ENCODE peak calls at places on chromosome 17, in six cellular contexts. F, Z, O, C, B and J are unnamed samples.

GRCh38 chr17:37067555-37068111 is 118.9 kb downstream of the AATF start:
- DNase-seq in O (no peak), C (no peak), F (no peak), Z (peak), B (peak), J (no peak)

GRCh38 chr17:27294689-27295630 is 1.0 kb downstream of the WSB1 start:
- DNase-seq in C (peak), F (peak), B (no peak), Z (peak), O (peak), J (peak)

GRCh38 chr17:9371019-9371418 is 204.6 kb downstream of the STX8 start:
- DNase-seq in Z (peak), B (no peak), F (no peak), O (no peak), C (no peak), J (no peak)

GRCh38 chr17:42900460-42901331 is at the start of gene G6PC1:
- DNase-seq in F (no peak), Z (no peak), B (no peak), O (no peak), C (no peak), J (no peak)

GRCh38 chr17:40582328-40582901 is 17.1 kb upstream of the CCR7 start:
- DNase-seq in Z (no peak), B (peak), F (no peak), O (no peak), C (no peak), J (peak)

GRCh38 chr17:17694229-17695081 is 13.2 kb downstream of the RAI1 start:
- DNase-seq in Z (peak), B (peak), O (peak), C (peak), F (peak), J (peak)

GRCh38 chr17:49703557-49704277 is 4.0 kb downstream of the SLC35B1 start:
- DNase-seq in B (no peak), F (no peak), O (no peak), Z (peak), C (peak), J (peak)

GRCh38 chr17:45425125-45425983 is 7.3 kb downstream of the ARHGAP27 start:
- DNase-seq in C (peak), O (no peak), B (peak), Z (peak), F (no peak), J (peak)

GRCh38 chr17:1484586-1485310 is 7.7 kb downstream of the MYO1C start:
- DNase-seq in C (peak), O (no peak), B (peak), F (no peak), Z (peak), J (peak)

GRCh38 chr17:38454528-38454927 is 26.3 kb downstream of the ARHGAP23 start:
- DNase-seq in C (no peak), O (no peak), F (peak), B (peak), Z (peak), J (no peak)

GRCh38 chr17:42325026-42325425 is 36.7 kb downstream of the STAT5A start:
- DNase-seq in O (no peak), C (no peak), Z (peak), B (no peak), F (no peak), J (no peak)

GRCh38 chr17:34306466-34306865 is 12.8 kb upstream of the CCL8 start:
- DNase-seq in O (no peak), F (no peak), C (peak), B (no peak), Z (peak), J (peak)

GRCh38 chr17:83201206-83202001 is 122.0 kb downstream of the METRNL start:
- DNase-seq in C (no peak), O (no peak), Z (no peak), F (no peak), B (peak), J (no peak)

GRCh38 chr17:35052780-35053179 is 10.7 kb downstream of the RFFL start:
- DNase-seq in O (no peak), C (no peak), Z (no peak), B (no peak), F (no peak), J (no peak)

GRCh38 chr17:29588561-29589411 is 662 bp downstream of the GIT1 start:
- DNase-seq in F (no peak), Z (peak), O (peak), B (no peak), C (peak), J (peak)

GRCh38 chr17:6603746-6604325 is 36.7 kb downstream of the KIAA0753 start:
- DNase-seq in O (no peak), Z (no peak), C (no peak), F (peak), B (no peak), J (no peak)

GRCh38 chr17:63529711-63530556 is 6.8 kb downstream of the KCNH6 start:
- DNase-seq in C (no peak), F (no peak), O (no peak), Z (no peak), B (no peak), J (no peak)

GRCh38 chr17:50675190-50675589 is 32.5 kb downstream of the ANKRD40 start:
- DNase-seq in Z (no peak), F (no peak), C (no peak), B (no peak), O (no peak), J (no peak)

GRCh38 chr17:75845058-75845711 is 981 bp upstream of the UNC13D start:
- DNase-seq in C (peak), O (no peak), Z (peak), B (peak), F (peak), J (peak)

GRCh38 chr17:29148790-29149430 is 31.3 kb downstream of the MYO18A start:
- DNase-seq in Z (peak), C (peak), B (peak), O (peak), F (peak), J (peak)

GRCh38 chr17:58679263-58680037 is 12.4 kb downstream of the TEX14 start:
- DNase-seq in Z (peak), C (no peak), B (no peak), O (no peak), F (no peak), J (no peak)

GRCh38 chr17:67171560-67171959 is 73.4 kb downstream of the HELZ start:
- DNase-seq in C (no peak), O (no peak), B (no peak), Z (no peak), F (no peak), J (no peak)

GRCh38 chr17:45136846-45137560 is 1.5 kb downstream of the ACBD4 start:
- DNase-seq in F (no peak), Z (no peak), B (peak), O (no peak), C (no peak), J (no peak)

GRCh38 chr17:79366988-79367571 is 243.8 kb downstream of the RBFOX3 start:
- DNase-seq in B (no peak), Z (no peak), F (no peak), O (no peak), C (no peak), J (no peak)

GRCh38 chr17:35895602-35896001 is 15.4 kb upstream of the CCL5 start:
- DNase-seq in C (no peak), Z (peak), B (no peak), O (no peak), F (no peak), J (no peak)

GRCh38 chr17:28812980-28813377 is 29.6 kb downstream of the FAM222B start:
- DNase-seq in O (no peak), B (no peak), C (no peak), F (no peak), Z (no peak), J (no peak)

GRCh38 chr17:9002610-9003354 is 18.5 kb upstream of the NTN1 start:
- DNase-seq in Z (no peak), B (peak), O (no peak), C (peak), F (no peak), J (no peak)

GRCh38 chr17:17350491-17351355 is 47.5 kb downstream of the NT5M start:
- DNase-seq in C (peak), B (peak), Z (peak), F (no peak), O (no peak), J (no peak)

GRCh38 chr17:2283302-2283701 is 20.3 kb downstream of the SMG6 start:
- DNase-seq in B (no peak), F (no peak), C (no peak), Z (no peak), O (no peak), J (no peak)

GRCh38 chr17:77374170-77374936 is 233.6 kb downstream of the SEC14L1 start:
- DNase-seq in C (peak), F (peak), Z (peak), O (peak), B (peak), J (peak)

GRCh38 chr17:82902972-82903874 is 63.4 kb upstream of the ZNF750 start:
- DNase-seq in F (no peak), C (no peak), B (peak), O (no peak), Z (no peak), J (no peak)

GRCh38 chr17:65530158-65530984 is 31.1 kb downstream of the AXIN2 start:
- DNase-seq in B (no peak), Z (no peak), O (no peak), F (peak), C (no peak), J (no peak)

GRCh38 chr17:65514541-65514940 is 46.9 kb downstream of the AXIN2 start:
- DNase-seq in C (no peak), O (no peak), Z (peak), F (no peak), B (no peak), J (no peak)